ENCODE peak calls at places on chromosomes 2 and 18, in seven cellular contexts. A is GM12878, Q is SK-N-SH, B is H1, V is HCT116, H is HepG2, S is K562. X is an unnamed sample.
A peak's percentile ranks its signal among the peaks of the same experiment; 100 is the strongest.

GRCh38 chr2:190446750-190447516 is 38.8 kb downstream of the MFSD6 start:
- DNase-seq in B (no peak), S (no peak), A (no peak), Q (no peak), H (no peak), V (no peak), X (no peak)

GRCh38 chr2:240739797-240740196 is 48.1 kb downstream of the AQP12A start:
- DNase-seq in B (no peak), Q (no peak), S (no peak), H (no peak), A (no peak), V (no peak), X (no peak)

GRCh38 chr2:39858681-39859080 is 79.6 kb upstream of the THUMPD2 start:
- DNase-seq in V (no peak), S (no peak), A (no peak), B (no peak), H (no peak), Q (no peak), X (no peak)

GRCh38 chr2:76953733-76954347 is 568.3 kb downstream of the LRRTM4 start:
- DNase-seq in Q (peak; percentile 4), A (peak; percentile 17), B (peak; percentile 74), V (no peak), S (peak; percentile 7), H (peak; percentile 68), X (peak; percentile 77)

GRCh38 chr2:118190365-118190916 is 102.2 kb downstream of the INSIG2 start:
- DNase-seq in H (peak; percentile 30), V (no peak), Q (no peak), B (no peak), S (no peak), A (no peak), X (no peak)

GRCh38 chr2:190765386-190766173 is 115.0 kb upstream of the GLS start:
- DNase-seq in V (peak; percentile 8), S (no peak), B (no peak), Q (peak; percentile 39), A (no peak), H (no peak), X (no peak)

GRCh38 chr2:171688129-171688465 is 828 bp downstream of the DYNC1I2 start:
- DNase-seq in V (no peak), A (no peak), Q (no peak), S (peak; percentile 43), B (no peak), H (no peak), X (no peak)

GRCh38 chr2:139031722-139032121 is 251.5 kb upstream of the NXPH2 start:
- DNase-seq in H (peak; percentile 35), V (peak; percentile 48), Q (peak; percentile 14), S (no peak), A (peak; percentile 1), B (no peak), X (no peak)

GRCh38 chr2:70643715-70644114 is 90.1 kb upstream of the TGFA start:
- DNase-seq in A (no peak), B (peak; percentile 82), H (peak; percentile 27), S (peak; percentile 63), Q (peak; percentile 26), V (peak; percentile 42), X (peak; percentile 62)

GRCh38 chr2:37652199-37652640 is 19.2 kb downstream of the CDC42EP3 start:
- DNase-seq in Q (no peak), B (no peak), A (no peak), H (no peak), S (no peak), V (peak; percentile 69), X (no peak)

GRCh38 chr2:23690421-23691105 is 236.4 kb downstream of the ATAD2B start:
- DNase-seq in B (no peak), Q (peak; percentile 33), H (no peak), A (no peak), V (no peak), S (peak; percentile 49), X (no peak)

GRCh38 chr18:37218022-37218590 is 347.5 kb downstream of the CELF4 start:
- DNase-seq in H (no peak), B (no peak), V (no peak), Q (no peak), A (no peak), S (no peak), X (peak; percentile 85)

GRCh38 chr18:49921278-49922037 is 108.1 kb upstream of the ACAA2 start:
- DNase-seq in A (no peak), S (no peak), Q (peak; percentile 26), B (no peak), H (no peak), V (no peak), X (no peak)

GRCh38 chr2:134727385-134727784 is 8.6 kb upstream of the TMEM163 start:
- DNase-seq in Q (no peak), H (no peak), A (no peak), S (no peak), B (no peak), V (no peak), X (no peak)

GRCh38 chr2:88874063-88874657 is 182.7 kb downstream of the RPIA start:
- DNase-seq in S (peak; percentile 44), B (no peak), V (peak; percentile 48), Q (peak; percentile 39), H (peak; percentile 53), A (no peak), X (peak; percentile 43)

GRCh38 chr18:323253-323622 is 55.4 kb upstream of the THOC1 start:
- DNase-seq in S (no peak), A (no peak), V (no peak), B (no peak), H (peak; percentile 87), Q (no peak), X (no peak)

GRCh38 chr2:7012141-7012809 is 95.1 kb downstream of the RNF144A start:
- DNase-seq in A (no peak), H (no peak), V (no peak), S (no peak), B (no peak), Q (no peak), X (no peak)

GRCh38 chr2:240137596-240138274 is 1.6 kb upstream of the COPS9 start:
- DNase-seq in H (no peak), A (no peak), B (no peak), S (no peak), Q (no peak), V (no peak), X (no peak)

GRCh38 chr2:69464575-69464974 is 27.3 kb upstream of the NFU1 start:
- DNase-seq in S (no peak), H (no peak), Q (no peak), B (no peak), V (no peak), A (no peak), X (no peak)

GRCh38 chr2:33158482-33159003 is 211.8 kb downstream of the LTBP1 start:
- DNase-seq in Q (no peak), H (no peak), B (no peak), S (no peak), V (no peak), A (no peak), X (no peak)

GRCh38 chr2:144849612-144850011 is 329.7 kb upstream of the ZEB2 start:
- DNase-seq in B (no peak), A (no peak), V (no peak), S (no peak), Q (peak; percentile 22), H (no peak), X (no peak)

GRCh38 chr2:143551946-143552655 is 422.9 kb downstream of the ARHGAP15 start:
- DNase-seq in V (no peak), Q (no peak), A (no peak), S (no peak), B (no peak), H (no peak), X (no peak)

GRCh38 chr2:230824406-230824978 is 40.2 kb upstream of the ITM2C start:
- DNase-seq in Q (peak; percentile 83), S (peak; percentile 58), A (peak; percentile 45), H (peak; percentile 87), V (peak; percentile 77), B (peak; percentile 66), X (peak; percentile 90)

GRCh38 chr2:61411109-61411508 is 59.8 kb downstream of the USP34 start:
- DNase-seq in H (no peak), S (no peak), B (no peak), V (no peak), Q (no peak), A (no peak), X (no peak)

GRCh38 chr2:66547887-66548286 is 113.0 kb downstream of the MEIS1 start:
- DNase-seq in H (no peak), A (no peak), V (no peak), B (no peak), Q (no peak), S (no peak), X (no peak)

GRCh38 chr2:237875234-237876055 is 16.0 kb downstream of the RAMP1 start:
- DNase-seq in V (no peak), A (no peak), B (no peak), S (no peak), Q (no peak), H (no peak), X (no peak)

GRCh38 chr2:237876951-237877491 is 17.6 kb downstream of the RAMP1 start:
- DNase-seq in H (no peak), V (no peak), Q (no peak), S (no peak), A (no peak), B (no peak), X (no peak)

GRCh38 chr2:237876056-237876439 is 16.6 kb downstream of the RAMP1 start:
- DNase-seq in S (no peak), H (no peak), B (no peak), Q (no peak), V (no peak), A (no peak), X (no peak)

GRCh38 chr2:237877576-237878307 is 18.3 kb downstream of the RAMP1 start:
- DNase-seq in H (no peak), S (no peak), B (no peak), V (no peak), Q (no peak), A (no peak), X (no peak)

GRCh38 chr2:237876518-237876917 is 17.1 kb downstream of the RAMP1 start:
- DNase-seq in A (no peak), B (no peak), V (no peak), Q (no peak), H (no peak), S (no peak), X (no peak)
- TF ChIP-seq YY1 in A (no peak), B (no peak), V (no peak), Q (no peak), H (no peak), S (no peak), X (no peak)

GRCh38 chr2:109302319-109302718 is 173.3 kb downstream of the SH3RF3 start:
- DNase-seq in S (no peak), A (no peak), V (no peak), B (no peak), Q (no peak), H (no peak), X (no peak)
- TF ChIP-seq YY1 in S (no peak), A (no peak), V (no peak), B (no peak), Q (no peak), H (no peak), X (no peak)

GRCh38 chr18:28793911-28794310 is 617.0 kb upstream of the CDH2 start:
- DNase-seq in B (no peak), S (no peak), A (no peak), H (no peak), Q (peak; percentile 3), V (no peak), X (no peak)
- TF ChIP-seq YY1 in B (no peak), S (no peak), A (no peak), H (no peak), Q (no peak), V (no peak), X (no peak)

DNA sequence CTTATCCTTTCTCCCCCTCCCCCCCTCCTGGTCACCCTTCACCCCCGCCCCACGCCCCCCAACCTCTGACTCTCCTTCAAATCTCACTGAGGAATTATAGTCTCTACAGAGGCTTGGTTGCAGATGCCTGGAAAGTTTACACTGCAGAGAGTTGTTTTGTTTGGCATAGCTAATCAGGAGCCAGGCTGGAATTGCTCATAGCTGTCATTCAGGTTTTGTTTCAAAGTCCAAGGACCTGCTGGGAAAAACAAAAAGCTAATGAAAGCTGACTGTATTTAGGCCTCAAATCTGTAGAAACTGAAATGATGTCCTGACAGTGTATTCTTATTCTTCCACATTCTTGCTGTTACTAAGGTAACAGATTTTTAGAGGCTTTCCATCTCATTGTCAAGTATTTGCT is 22.6 kb downstream of the GREB1L start:
- DNase-seq in A (no peak), Q (no peak), B (no peak), H (peak; percentile 89), S (no peak), V (no peak), X (peak; percentile 38)
- TF ChIP-seq YY1 in A (no peak), Q (no peak), B (no peak), H (no peak), S (no peak), V (no peak), X (no peak)

X was measured in NT2/D1.